ENCODE peak calls at places on chromosomes 3 and 15, in four cellular contexts. W is hepatocyte; K is cardiac muscle cell; X is CD8-positive, alpha-beta memory T cell. D is an unnamed sample. For H3K36me3, the result is how much of the 10 kb centered on the place peaks cover.

GRCh38 chr3:13727890-13728289 is 152.0 kb downstream of the WNT7A start:
- DNase-seq in K (no peak), X (no peak), W (no peak), D (no peak)

GRCh38 chr3:51794202-51794601 is 15.2 kb upstream of the IQCF6 start:
- DNase-seq in W (no peak), X (no peak), K (peak), D (no peak)

GRCh38 chr3:45551214-45552010 is 43.1 kb upstream of the LIMD1 start:
- DNase-seq in X (no peak), K (no peak), W (peak), D (no peak)

GRCh38 chr3:43353393-43353792 is 67.1 kb downstream of the SNRK start:
- DNase-seq in W (no peak), X (no peak), K (no peak), D (no peak)

GRCh38 chr3:24450142-24450932 is 44.3 kb downstream of the THRB start:
- DNase-seq in X (no peak), K (no peak), W (peak), D (no peak)

GRCh38 chr15:63950911-63951481 is 95.3 kb downstream of the DAPK2 start:
- DNase-seq in W (no peak), K (no peak), X (no peak), D (no peak)

GRCh38 chr15:86855307-86855706 is 775.6 kb downstream of the AGBL1 start:
- DNase-seq in X (no peak), K (no peak), W (no peak), D (no peak)

GRCh38 chr3:191244242-191244867 is 45.3 kb downstream of the OSTN start:
- DNase-seq in W (no peak), X (no peak), K (no peak), D (no peak)

GRCh38 chr15:80890341-80890972 is 99.2 kb downstream of the MESD start:
- DNase-seq in W (no peak), X (no peak), K (no peak), D (no peak)

GRCh38 chr3:179840985-179841384 is 188.1 kb downstream of the USP13 start:
- DNase-seq in K (no peak), X (no peak), W (peak), D (no peak)

GRCh38 chr3:98734737-98735136 is 28.4 kb upstream of the ST3GAL6 start:
- DNase-seq in W (no peak), K (no peak), X (no peak), D (no peak)

GRCh38 chr3:190432216-190432615 is 17.5 kb downstream of the TMEM207 start:
- DNase-seq in X (no peak), W (no peak), K (no peak), D (no peak)

GRCh38 chr3:127484601-127485388 is 105.7 kb downstream of the TPRA1 start:
- DNase-seq in W (no peak), K (no peak), X (no peak), D (no peak)

GRCh38 chr3:11015369-11015768 is 22.8 kb downstream of the SLC6A1 start:
- DNase-seq in K (no peak), W (no peak), X (no peak), D (no peak)

GRCh38 chr15:38002883-38003477 is 68.5 kb downstream of the TMCO5A start:
- DNase-seq in X (no peak), K (peak), W (peak), D (peak)

GRCh38 chr3:15356186-15356585 is 23.8 kb upstream of the SH3BP5 start:
- DNase-seq in W (peak), K (no peak), X (no peak), D (no peak)
- H3K4me3 ChIP-seq in W (no peak), K (no peak), X (peak), D (no peak)

GRCh38 chr3:170360476-170360875 is 3.0 kb downstream of the SKIL start:
- DNase-seq in W (no peak), K (no peak), X (no peak), D (no peak)
- H3K36me3 ChIP-seq in W (under half), K (under half), X (under half), D (under half)

DNA sequence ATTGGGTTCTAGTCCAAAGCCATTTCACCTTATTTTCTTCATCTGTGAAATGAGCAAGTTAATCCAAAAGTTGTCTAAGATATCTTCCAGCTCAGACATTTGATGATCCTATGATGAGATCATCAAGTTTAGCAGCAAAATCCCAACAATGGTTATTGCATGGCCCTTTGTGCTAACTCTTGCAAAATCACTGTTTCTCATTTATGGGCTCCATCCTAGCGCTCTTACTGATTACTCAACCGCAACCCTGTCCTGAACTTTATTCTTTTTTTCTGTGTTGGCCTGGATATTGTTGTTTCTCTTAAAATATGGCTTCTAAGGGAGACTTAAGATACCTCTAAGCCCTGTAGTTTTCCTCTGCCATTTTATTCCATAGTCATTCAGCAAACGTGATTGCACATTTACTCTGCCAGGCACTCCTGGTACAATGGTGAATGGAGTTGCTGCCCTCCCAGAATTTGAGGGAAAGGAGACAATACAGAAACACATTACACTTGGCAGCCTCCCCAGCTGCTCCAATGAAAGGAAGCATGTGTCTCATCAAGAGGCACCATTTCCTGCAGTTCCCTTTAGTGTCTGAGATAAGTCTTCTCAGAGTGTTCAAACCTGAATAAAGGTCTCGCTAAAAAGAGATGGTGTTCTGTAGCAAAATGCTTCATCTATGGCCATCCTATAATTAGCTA is 4.4 kb downstream of the GXYLT2 start:
- DNase-seq in K (no peak), X (no peak), W (peak), D (no peak)
- H3K27ac ChIP-seq in K (no peak), X (no peak), W (peak), D (no peak)

DNA sequence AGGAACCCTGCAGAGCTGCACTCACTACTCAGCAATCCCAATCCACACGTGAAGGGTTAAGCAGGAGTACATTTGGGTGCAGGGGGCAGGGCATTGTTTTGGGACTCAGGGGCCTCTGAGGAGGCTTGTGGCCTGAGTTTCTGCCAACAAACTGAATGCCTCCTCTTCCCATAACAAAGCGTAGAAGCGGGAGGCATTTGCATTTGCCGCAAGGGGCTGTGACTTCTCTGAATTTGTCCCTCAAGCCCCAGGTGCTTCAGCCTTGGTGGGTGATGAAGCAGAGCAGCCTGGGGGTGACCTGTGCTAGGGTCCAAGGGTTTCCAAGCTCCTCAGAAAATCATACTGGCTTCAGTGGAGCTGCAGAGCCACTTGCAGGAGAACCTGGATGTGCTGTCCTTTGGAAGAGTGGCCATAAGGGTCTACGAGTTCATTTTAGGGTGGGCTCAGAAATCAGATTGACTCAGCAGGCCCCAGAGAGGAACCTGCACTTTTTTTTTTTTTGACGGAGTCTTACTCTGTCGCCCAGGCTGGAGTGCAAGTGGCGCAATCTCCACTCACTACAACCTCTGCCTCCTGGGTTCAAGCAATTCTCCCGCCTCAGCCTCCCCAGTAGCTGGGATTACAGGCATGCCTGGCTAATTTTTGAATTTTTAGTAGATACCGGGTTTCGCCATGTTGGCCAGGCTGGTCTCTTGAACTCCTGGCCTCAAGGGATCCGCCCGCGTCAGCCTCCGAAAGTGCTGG is 1.4 kb upstream of the RPSA start:
- DNase-seq in X (no peak), K (no peak), W (no peak), D (peak)
- H3K4me3 ChIP-seq in X (no peak), K (peak), W (no peak), D (peak)

GRCh38 chr3:183027276-183027675 is 46.9 kb upstream of the DCUN1D1 start:
- DNase-seq in W (no peak), K (no peak), X (no peak), D (no peak)
- H3K36me3 ChIP-seq in W (under half), K (under half), X (under half), D (under half)

GRCh38 chr15:99437315-99438221 is 128.2 kb upstream of the MEF2A start:
- DNase-seq in K (no peak), W (no peak), X (no peak), D (no peak)

GRCh38 chr15:99439524-99439835 is 126.3 kb upstream of the MEF2A start:
- DNase-seq in K (no peak), W (no peak), X (no peak), D (no peak)

GRCh38 chr15:99438691-99439523 is 126.9 kb upstream of the MEF2A start:
- DNase-seq in K (no peak), W (no peak), X (peak), D (no peak)

GRCh38 chr15:99436472-99437314 is 129.1 kb upstream of the MEF2A start:
- DNase-seq in W (no peak), X (no peak), K (no peak), D (no peak)

GRCh38 chr15:99438222-99438592 is 127.6 kb upstream of the MEF2A start:
- DNase-seq in K (no peak), X (no peak), W (no peak), D (no peak)
- H3K27ac ChIP-seq in K (no peak), X (no peak), W (no peak), D (no peak)

DNA sequence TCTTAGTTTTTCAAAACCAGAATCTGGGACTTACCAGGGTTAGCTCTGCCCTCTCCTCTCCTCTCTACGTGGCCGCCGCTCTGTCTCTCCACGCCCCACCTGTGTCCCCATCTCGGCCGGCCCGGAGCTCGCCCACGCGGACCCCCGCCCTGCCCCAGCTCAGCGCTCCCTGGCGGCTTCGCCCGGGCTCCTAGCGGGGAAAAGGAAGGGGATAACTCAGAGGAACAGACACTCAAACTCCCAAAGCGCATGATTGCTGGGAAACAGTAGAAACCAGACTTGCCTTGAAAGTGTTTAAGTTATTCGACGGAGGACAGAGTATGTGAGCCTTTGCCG is 5.4 kb downstream of the ISL2 start:
- DNase-seq in K (no peak), X (no peak), W (no peak), D (no peak)
- H3K4me3 ChIP-seq in K (no peak), X (no peak), W (no peak), D (no peak)

GRCh38 chr3:4641863-4642262 is 148.7 kb downstream of the ITPR1 start:
- DNase-seq in W (no peak), K (no peak), X (no peak), D (no peak)

GRCh38 chr3:4645468-4645867 is 152.3 kb downstream of the ITPR1 start:
- DNase-seq in W (no peak), K (no peak), X (peak), D (no peak)

GRCh38 chr3:4644954-4645353 is 151.8 kb downstream of the ITPR1 start:
- DNase-seq in K (no peak), X (no peak), W (no peak), D (no peak)

GRCh38 chr3:4643904-4644547 is 150.9 kb downstream of the ITPR1 start:
- DNase-seq in W (no peak), X (no peak), K (no peak), D (no peak)

DNA sequence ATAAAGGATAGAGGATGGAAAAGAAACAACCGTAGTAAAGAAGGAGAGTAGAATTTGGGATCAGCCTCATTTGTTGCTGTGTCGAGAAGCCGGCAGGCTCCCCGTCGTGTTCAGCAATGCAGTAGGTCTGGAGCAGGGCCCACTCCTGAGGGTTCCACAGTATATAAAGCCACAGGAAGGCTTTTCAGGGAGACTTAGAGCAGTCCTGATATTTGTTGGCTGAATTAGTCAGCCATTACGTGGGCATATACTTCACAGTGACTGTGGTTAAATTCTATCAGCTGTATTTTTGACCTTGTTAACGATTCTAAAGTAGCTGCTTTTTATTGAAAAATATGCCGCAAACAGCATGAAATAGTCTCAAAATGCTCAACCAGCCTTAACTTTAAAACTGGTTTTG is 149.5 kb downstream of the ITPR1 start:
- DNase-seq in K (no peak), X (no peak), W (no peak), D (no peak)
- H3K36me3 ChIP-seq in K (under half), X (under half), W (under half), D (under half)

DNA sequence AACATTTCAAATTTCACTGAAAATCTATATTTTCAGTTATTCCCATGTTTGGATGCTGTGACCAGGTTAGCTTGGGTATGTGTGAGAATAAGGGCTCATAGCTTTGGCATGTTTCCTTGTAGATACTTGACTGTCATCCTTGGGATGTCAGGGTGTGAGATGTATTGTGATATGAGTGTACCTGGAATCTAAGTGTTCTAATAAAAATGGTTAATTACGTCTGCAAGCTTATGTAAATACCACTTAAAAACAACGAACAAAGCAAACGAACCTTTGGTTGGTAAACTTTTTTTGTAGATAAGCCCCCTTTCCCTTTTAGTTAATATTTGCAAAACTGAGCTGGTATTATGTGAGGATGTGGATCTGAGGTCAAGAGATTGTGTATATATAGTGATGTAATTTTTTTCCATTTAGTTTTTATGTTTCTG is 63.5 kb downstream of the FNDC3B start:
- DNase-seq in X (no peak), K (no peak), W (no peak), D (no peak)
- H3K27ac ChIP-seq in X (no peak), K (peak), W (peak), D (no peak)

D was measured in iPS DF 6.9.